ENCODE peak calls at places on chromosome 1, in five cellular contexts. X is uterus, U is left ventricle myocardium inferior, Z is aorta, I is psoas muscle. K is an unnamed sample. For H3K27me3, the result is how much of the 10 kb centered on the place peaks cover.

GRCh38 chr1:27650527-27651175 is 15.7 kb upstream of the FGR start:
- DNase-seq in U (no peak), X (no peak), Z (no peak), I (no peak), K (no peak)

GRCh38 chr1:54498383-54499096 is 49.5 kb upstream of the ACOT11 start:
- DNase-seq in X (no peak), I (no peak), U (no peak), Z (no peak), K (no peak)

GRCh38 chr1:171644805-171645483 is 7.5 kb downstream of the MYOC start:
- DNase-seq in X (peak), I (peak), U (peak), Z (peak), K (peak)

GRCh38 chr1:200751717-200752116 is 13.0 kb downstream of the CAMSAP2 start:
- DNase-seq in Z (no peak), X (no peak), I (no peak), U (no peak), K (no peak)

GRCh38 chr1:29853716-29854330 is 617.5 kb downstream of the PTPRU start:
- DNase-seq in U (no peak), Z (no peak), X (no peak), I (no peak), K (no peak)

GRCh38 chr1:151960780-151961513 is 32.7 kb downstream of the S100A10 start:
- DNase-seq in U (no peak), I (no peak), Z (no peak), X (no peak), K (no peak)

GRCh38 chr1:204733289-204733688 is 47.8 kb upstream of the LRRN2 start:
- DNase-seq in U (no peak), I (no peak), Z (no peak), X (no peak), K (peak)

GRCh38 chr1:229130028-229130668 is 140.8 kb upstream of the RAB4A start:
- DNase-seq in U (no peak), I (no peak), Z (no peak), X (no peak), K (no peak)

GRCh38 chr1:243443557-243443956 is 187.7 kb downstream of the SDCCAG8 start:
- DNase-seq in I (no peak), Z (no peak), U (no peak), X (no peak), K (no peak)

GRCh38 chr1:180425956-180426355 is 76.4 kb downstream of the ACBD6 start:
- DNase-seq in I (no peak), X (no peak), Z (no peak), U (no peak), K (no peak)

GRCh38 chr1:203037509-203038190 is 11.4 kb downstream of the PPFIA4 start:
- DNase-seq in X (no peak), U (no peak), I (no peak), Z (no peak), K (no peak)

GRCh38 chr1:209839875-209840491 is 12.2 kb downstream of the UTP25 start:
- DNase-seq in U (no peak), Z (no peak), I (no peak), X (no peak), K (no peak)

GRCh38 chr1:31396633-31397351 is 16.2 kb upstream of the SERINC2 start:
- DNase-seq in X (no peak), I (no peak), U (no peak), Z (no peak), K (no peak)

GRCh38 chr1:40534589-40534988 is 3.2 kb downstream of the ZNF684 start:
- DNase-seq in I (no peak), X (no peak), Z (no peak), U (no peak), K (no peak)

GRCh38 chr1:56188216-56188615 is 391.1 kb downstream of the PLPP3 start:
- DNase-seq in Z (no peak), X (peak), U (no peak), I (peak), K (no peak)

GRCh38 chr1:193335797-193336428 is 149.5 kb upstream of the B3GALT2 start:
- DNase-seq in Z (no peak), U (no peak), X (no peak), I (no peak), K (no peak)

GRCh38 chr1:221801773-221802516 is 60.1 kb upstream of the DUSP10 start:
- DNase-seq in X (no peak), I (no peak), Z (no peak), U (no peak), K (no peak)

GRCh38 chr1:186050360-186050759 is 316.2 kb downstream of the HMCN1 start:
- DNase-seq in U (no peak), Z (no peak), I (no peak), X (no peak), K (no peak)

GRCh38 chr1:228538831-228539230 is 51.6 kb downstream of the RNF187 start:
- DNase-seq in Z (no peak), U (no peak), X (no peak), I (no peak), K (no peak)

GRCh38 chr1:94298861-94299260 is 61.5 kb upstream of the ARHGAP29 start:
- DNase-seq in U (no peak), Z (no peak), X (no peak), I (no peak), K (peak)

GRCh38 chr1:35505911-35506798 is 51.0 kb downstream of the KIAA0319L start:
- DNase-seq in X (no peak), Z (no peak), U (no peak), I (no peak), K (no peak)

GRCh38 chr1:83545450-83545849 is 453.5 kb downstream of the TTLL7 start:
- DNase-seq in Z (no peak), X (no peak), U (no peak), I (no peak), K (no peak)

DNA sequence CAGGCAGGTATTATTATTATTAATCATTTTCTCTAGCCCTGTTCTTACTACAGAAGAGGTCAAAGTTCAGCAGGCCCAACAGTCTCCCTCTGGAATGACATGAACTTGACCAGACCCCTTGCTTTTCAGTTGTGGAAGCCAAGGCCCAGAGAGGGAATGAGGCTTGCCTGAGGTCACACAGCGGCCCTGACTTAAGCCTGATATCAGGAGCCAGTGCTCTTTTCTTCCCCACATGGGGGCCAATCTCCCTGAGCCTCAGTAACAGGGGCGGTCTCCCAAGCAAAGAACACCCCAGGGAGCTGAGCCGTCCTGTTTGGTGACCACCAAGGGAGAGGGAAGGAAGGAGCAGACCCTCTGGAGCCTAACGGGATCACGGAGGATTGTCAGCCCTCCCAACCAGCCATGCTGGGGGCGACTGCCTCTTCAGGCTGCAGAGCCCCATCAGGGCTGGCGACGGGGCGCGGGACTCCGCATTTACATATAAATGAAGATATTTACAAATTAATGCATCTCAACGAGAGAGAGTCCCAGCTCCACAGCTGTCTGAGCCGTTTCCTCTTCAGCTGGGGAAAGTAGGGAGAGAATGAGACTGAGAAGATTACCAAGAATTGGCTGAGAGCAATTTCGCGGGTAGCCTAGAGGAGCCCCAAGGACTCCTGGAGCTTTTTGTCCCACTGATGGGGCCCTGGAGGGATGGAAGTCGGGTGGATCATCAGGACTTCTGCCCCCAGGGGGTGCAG is 186.1 kb upstream of the KLHDC7A start:
- DNase-seq in X (no peak), Z (no peak), U (no peak), I (no peak), K (no peak)
- H3K27me3 ChIP-seq in X (under half), Z (under half), U (half or more), I (under half), K (under half)

GRCh38 chr1:166972193-166972592 is 3.1 kb downstream of the ILDR2 start:
- DNase-seq in X (no peak), I (no peak), Z (no peak), U (no peak), K (no peak)

GRCh38 chr1:166975361-166976129 is at the start of gene ILDR2:
- DNase-seq in U (peak), Z (peak), I (peak), X (peak), K (peak)

GRCh38 chr1:166974647-166975345 is 544 bp downstream of the ILDR2 start:
- DNase-seq in I (no peak), U (no peak), Z (no peak), X (no peak), K (no peak)

GRCh38 chr1:166971252-166971651 is 4.1 kb downstream of the ILDR2 start:
- DNase-seq in U (no peak), X (no peak), I (no peak), Z (no peak), K (no peak)

DNA sequence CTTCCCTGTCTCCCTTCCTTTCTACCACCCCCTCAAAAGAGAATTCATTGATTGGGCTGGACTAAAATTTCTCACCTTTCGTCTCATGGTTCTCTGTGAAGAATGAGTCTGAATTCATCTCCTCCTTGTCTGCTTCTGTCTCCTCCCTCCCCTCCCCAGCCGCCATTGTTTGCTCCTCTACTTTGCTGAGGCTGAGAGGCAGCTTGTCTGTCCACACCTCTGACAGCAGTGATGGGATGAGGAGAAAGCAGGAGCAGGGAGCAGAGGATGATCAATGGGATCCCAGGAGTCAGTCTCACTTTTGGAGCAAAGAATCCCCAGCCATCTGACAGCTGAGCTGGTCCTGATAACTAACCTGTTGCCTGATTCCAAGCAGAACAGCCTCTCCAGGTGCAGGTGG is 2.5 kb downstream of the ILDR2 start:
- DNase-seq in I (no peak), Z (no peak), X (no peak), U (no peak), K (no peak)
- H3K27me3 ChIP-seq in I (under half), Z (under half), X (under half), U (half or more), K (under half)

GRCh38 chr1:2382621-2383361 is 8.6 kb downstream of the MORN1 start:
- DNase-seq in X (no peak), U (no peak), I (peak), Z (peak), K (no peak)

GRCh38 chr1:2383576-2383975 is 7.8 kb downstream of the MORN1 start:
- DNase-seq in U (no peak), X (no peak), I (peak), Z (peak), K (no peak)

GRCh38 chr1:2380816-2381591 is 10.3 kb downstream of the MORN1 start:
- DNase-seq in U (no peak), X (peak), Z (peak), I (peak), K (no peak)

GRCh38 chr1:2379733-2380404 is 11.5 kb downstream of the MORN1 start:
- DNase-seq in U (no peak), X (no peak), Z (peak), I (peak), K (no peak)

DNA sequence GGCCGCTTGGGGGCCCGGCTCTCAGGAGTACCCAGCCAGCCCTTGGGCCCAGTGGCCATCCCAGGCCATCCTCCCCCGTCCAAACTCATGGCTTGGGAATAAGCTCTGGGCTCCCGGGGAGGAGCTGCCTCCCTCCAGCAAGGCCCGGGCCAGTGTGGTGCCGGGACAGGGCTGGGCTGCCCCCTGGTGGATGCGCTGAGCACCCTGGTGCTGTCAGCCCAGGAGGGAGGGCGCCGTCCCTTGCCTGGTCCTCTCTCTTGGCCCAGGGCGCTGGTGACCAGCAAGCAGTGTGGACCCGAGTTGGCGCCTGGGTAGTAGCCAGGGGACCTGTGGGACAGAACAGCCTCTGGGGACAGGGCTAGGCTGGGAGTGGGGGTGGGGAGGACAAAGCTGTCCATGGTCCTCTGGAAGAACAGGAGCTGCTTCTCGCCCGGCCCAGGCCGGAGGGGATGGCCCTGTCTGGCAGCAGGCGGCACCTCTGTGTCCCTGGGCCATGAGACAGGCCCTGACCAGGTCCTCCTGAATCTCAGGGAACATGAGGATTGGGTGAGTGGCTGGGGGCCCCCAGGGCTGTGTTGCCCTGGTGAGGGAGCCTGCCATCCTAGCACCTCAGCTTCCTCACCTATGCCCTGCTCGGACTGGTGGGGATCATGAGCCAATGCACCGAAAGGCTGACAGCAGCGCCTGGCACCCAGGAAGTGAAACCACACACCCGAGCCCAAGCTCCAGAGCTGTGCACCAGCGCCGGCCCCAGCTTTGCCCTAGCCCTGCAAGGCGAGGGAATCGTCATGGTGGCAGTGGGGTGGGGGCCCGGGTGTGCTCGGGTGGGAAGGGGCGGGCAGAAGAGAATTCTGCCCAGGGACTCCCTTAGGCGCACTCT is 9.4 kb downstream of the MORN1 start:
- DNase-seq in Z (peak), U (peak), X (peak), I (peak), K (peak)
- H3K27me3 ChIP-seq in Z (under half), U (under half), X (under half), I (under half), K (under half)

GRCh38 chr1:46544561-46545240 is 6.7 kb downstream of the KNCN start:
- DNase-seq in I (peak), Z (peak), U (no peak), X (no peak), K (no peak)
- H3K27me3 ChIP-seq in I (under half), Z (under half), U (half or more), X (under half), K (under half)